ENCODE peak calls at places on chromosomes 5 and 9, in five cellular contexts. A is H1, V is transverse colon, S is suprapubic skin, G is prostate gland. N is an unnamed sample.

GRCh38 chr5:2014058-2014610 is 131.4 kb upstream of the IRX4 start:
- DNase-seq in S (no peak), V (no peak), G (no peak), A (peak), N (no peak)

GRCh38 chr5:154945695-154946301 is 4.9 kb downstream of the MRPL22 start:
- DNase-seq in S (no peak), G (no peak), A (no peak), V (no peak), N (no peak)

GRCh38 chr5:66821626-66822429 is 225.6 kb downstream of the MAST4 start:
- DNase-seq in A (no peak), G (no peak), V (no peak), S (no peak), N (no peak)

GRCh38 chr5:42026446-42026845 is 101.4 kb downstream of the FBXO4 start:
- DNase-seq in G (no peak), A (no peak), S (no peak), V (no peak), N (no peak)

GRCh38 chr5:566636-567309 is 42.5 kb upstream of the SLC9A3 start:
- DNase-seq in A (no peak), V (no peak), S (no peak), G (no peak), N (no peak)

GRCh38 chr5:175823731-175824525 is 47.5 kb upstream of the CPLX2 start:
- DNase-seq in V (no peak), S (no peak), A (no peak), G (no peak), N (no peak)

GRCh38 chr5:125042243-125042887 is 295.9 kb upstream of the ZNF608 start:
- DNase-seq in G (no peak), S (no peak), A (no peak), V (no peak), N (no peak)

GRCh38 chr5:35780236-35780635 is 76.5 kb upstream of the IL7R start:
- DNase-seq in A (no peak), S (no peak), G (no peak), V (no peak), N (no peak)

GRCh38 chr5:61362796-61363364 is 30.8 kb downstream of the ZSWIM6 start:
- DNase-seq in A (peak), G (no peak), V (no peak), S (no peak), N (no peak)

GRCh38 chr9:123064662-123065061 is 31.2 kb downstream of the GPR21 start:
- DNase-seq in V (no peak), G (no peak), A (no peak), S (no peak), N (no peak)

GRCh38 chr9:99269429-99269828 is 47.3 kb downstream of the SEC61B start:
- DNase-seq in A (no peak), G (no peak), V (no peak), S (no peak), N (no peak)

GRCh38 chr5:74762599-74762998 is 4.3 kb downstream of the GFM2 start:
- DNase-seq in V (no peak), S (no peak), A (no peak), G (no peak), N (no peak)

DNA sequence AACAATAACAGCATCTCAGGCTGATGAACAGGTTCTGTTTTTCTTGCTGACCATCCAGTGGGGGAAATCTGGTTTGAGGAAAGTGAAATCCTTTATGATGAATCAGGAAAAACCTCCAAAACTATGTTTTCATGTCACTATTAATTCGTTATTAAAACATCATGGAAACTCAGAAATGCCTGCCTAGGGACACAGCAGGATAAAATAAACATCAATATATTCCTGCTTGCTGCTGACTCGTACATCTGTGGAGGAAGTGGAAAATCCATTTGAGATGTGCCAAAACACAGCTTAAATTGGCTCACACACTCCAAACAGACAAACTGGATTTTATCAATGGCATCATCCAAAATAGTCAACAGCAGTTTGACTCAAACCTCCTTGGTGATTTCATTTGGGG is 53.0 kb downstream of the TEK start:
- DNase-seq in S (no peak), V (no peak), G (no peak), A (no peak), N (no peak)
- TF ChIP-seq POLR2AphosphoS5 in S (no peak), V (no peak), G (no peak), A (no peak), N (no peak)

GRCh38 chr9:126705767-126706697 is 92.3 kb downstream of the LMX1B start:
- DNase-seq in A (peak), G (peak), V (peak), S (no peak), N (peak)

GRCh38 chr9:126702501-126703329 is 89.0 kb downstream of the LMX1B start:
- DNase-seq in V (no peak), A (peak), S (no peak), G (no peak), N (peak)

GRCh38 chr9:126703330-126704156 is 89.8 kb downstream of the LMX1B start:
- DNase-seq in A (no peak), G (no peak), V (no peak), S (peak), N (no peak)

GRCh38 chr9:126705311-126705766 is 91.6 kb downstream of the LMX1B start:
- DNase-seq in A (peak), V (peak), G (peak), S (peak), N (peak)

GRCh38 chr9:126704157-126704941 is 90.6 kb downstream of the LMX1B start:
- DNase-seq in V (no peak), S (peak), G (no peak), A (peak), N (peak)
- TF ChIP-seq POLR2AphosphoS5 in V (no peak), S (no peak), G (no peak), A (no peak), N (no peak)

GRCh38 chr9:110095238-110095637 is 112.7 kb downstream of the C9orf152 start:
- DNase-seq in S (no peak), V (no peak), G (no peak), A (no peak), N (no peak)

GRCh38 chr9:110095776-110096175 is 112.2 kb downstream of the C9orf152 start:
- DNase-seq in A (no peak), V (no peak), S (no peak), G (no peak), N (no peak)

GRCh38 chr9:110101531-110102161 is 106.3 kb downstream of the C9orf152 start:
- DNase-seq in A (no peak), G (no peak), V (peak), S (no peak), N (no peak)

GRCh38 chr9:110103257-110103656 is 104.7 kb downstream of the C9orf152 start:
- DNase-seq in V (no peak), A (no peak), G (no peak), S (no peak), N (no peak)

DNA sequence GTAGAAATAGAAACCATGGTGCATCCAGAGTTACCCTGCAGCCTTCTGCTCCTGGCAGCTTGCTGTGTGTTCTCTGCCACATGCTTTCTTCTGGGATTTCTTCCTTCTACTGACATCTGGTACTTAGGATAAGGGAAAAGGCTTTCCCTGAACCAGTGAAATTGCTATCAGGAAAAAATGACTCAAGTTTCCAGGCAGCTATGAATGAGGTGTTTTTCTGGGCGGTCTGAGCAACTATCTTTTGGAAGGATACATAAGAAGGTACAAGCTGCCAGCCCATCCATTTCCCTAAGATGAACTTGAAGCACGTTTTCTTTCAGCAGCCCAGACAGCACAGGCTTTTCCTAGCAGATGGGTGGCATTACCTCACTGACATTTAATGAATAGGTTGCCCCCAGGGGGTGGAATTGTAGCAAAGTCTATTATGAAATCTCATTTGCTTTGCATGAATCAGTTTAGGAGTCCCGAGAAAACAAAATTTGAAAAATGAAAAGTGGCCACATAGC is 108.7 kb downstream of the C9orf152 start:
- DNase-seq in G (no peak), V (no peak), A (no peak), S (no peak), N (no peak)
- TF ChIP-seq POLR2AphosphoS5 in G (no peak), V (peak), A (no peak), S (no peak), N (no peak)

DNA sequence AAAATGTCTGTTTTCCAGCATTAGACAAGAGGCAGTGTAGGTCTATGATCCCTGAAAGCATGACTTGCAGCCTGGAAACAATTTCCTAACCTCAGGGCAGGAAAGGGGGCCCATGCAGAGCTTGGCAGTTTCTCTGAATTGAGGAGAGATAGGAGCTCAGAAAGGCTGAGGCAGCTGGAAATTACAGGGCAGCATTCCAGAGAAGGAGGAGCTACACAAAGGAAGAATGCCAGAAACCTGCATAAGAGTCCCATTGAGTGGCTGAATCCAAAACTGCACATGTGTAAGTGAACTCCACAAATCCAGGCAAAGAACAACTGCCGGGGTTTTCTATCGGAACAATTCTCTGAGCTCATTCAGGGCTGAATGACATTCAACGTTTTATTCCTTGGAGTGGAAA is 346.8 kb downstream of the PIK3R1 start:
- DNase-seq in G (no peak), V (no peak), S (no peak), A (no peak), N (no peak)
- TF ChIP-seq POLR2AphosphoS5 in G (no peak), V (no peak), S (no peak), A (no peak), N (no peak)

DNA sequence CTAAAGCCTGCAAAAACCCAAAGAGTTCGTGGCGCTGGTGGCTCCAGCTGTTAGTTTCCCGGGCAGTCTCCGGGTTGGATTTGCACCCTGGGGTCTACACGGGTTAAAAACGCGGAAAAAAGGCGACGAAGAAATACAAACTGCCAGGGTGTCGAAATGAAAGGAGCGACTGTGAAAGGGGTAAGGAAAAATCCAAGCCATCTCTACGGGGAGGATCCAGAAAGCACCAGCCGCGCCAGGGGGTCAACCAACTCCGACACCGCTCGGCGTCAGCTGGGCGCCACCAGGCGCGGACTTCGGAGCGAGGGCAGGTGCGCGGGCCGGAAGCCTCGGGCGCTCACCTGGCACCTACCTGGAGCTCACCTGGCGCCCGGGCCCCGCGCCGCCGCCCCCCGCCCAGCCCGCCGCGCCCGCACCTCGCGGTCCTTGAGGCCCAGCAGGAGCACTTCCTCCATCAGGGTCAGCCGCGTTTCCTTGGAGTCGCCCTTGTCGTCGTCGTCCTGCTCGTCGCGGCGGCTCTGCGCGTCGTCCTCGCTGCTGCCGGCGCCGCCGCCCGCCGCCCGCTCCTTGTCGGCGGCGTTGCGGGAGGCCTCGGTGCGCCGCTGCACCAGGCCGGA is 617 bp downstream of the GOLPH3 start:
- DNase-seq in A (peak), S (peak), V (peak), G (peak), N (peak)
- TF ChIP-seq POLR2AphosphoS5 in A (no peak), S (no peak), V (peak), G (no peak), N (no peak)

GRCh38 chr5:110872200-110872599 is 133.4 kb downstream of the SLC25A46 start:
- DNase-seq in S (no peak), A (no peak), G (no peak), V (no peak), N (no peak)

GRCh38 chr5:110869927-110870326 is 131.1 kb downstream of the SLC25A46 start:
- DNase-seq in A (no peak), S (no peak), V (no peak), G (no peak), N (no peak)

GRCh38 chr5:110873773-110874437 is 135.1 kb downstream of the SLC25A46 start:
- DNase-seq in S (no peak), A (no peak), G (no peak), V (no peak), N (no peak)

DNA sequence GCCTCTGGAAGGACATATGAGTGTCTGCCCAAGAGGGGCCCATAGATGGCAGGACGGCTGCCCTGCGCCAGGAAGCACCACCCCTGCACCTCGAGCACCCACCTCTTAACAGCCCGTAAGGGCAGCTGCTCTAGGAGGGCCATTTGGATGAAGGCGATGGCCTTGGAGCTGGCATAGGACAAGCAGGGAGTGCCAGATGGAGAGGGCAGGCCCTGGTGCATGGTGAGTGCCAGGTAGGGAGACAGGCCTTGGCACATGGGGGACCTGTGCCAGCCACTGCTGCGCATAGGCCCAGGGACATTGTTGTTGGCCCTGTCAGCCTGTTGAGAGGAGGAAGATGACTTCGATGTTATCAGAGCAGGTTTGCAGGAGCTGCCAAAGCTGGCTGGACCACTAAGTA is 134.2 kb downstream of the SLC25A46 start:
- DNase-seq in A (no peak), S (no peak), G (no peak), V (no peak), N (no peak)
- TF ChIP-seq POLR2AphosphoS5 in A (no peak), S (no peak), G (no peak), V (no peak), N (no peak)

GRCh38 chr9:115378758-115379157 is 260.8 kb upstream of the TNC start:
- DNase-seq in G (no peak), S (no peak), V (no peak), A (no peak), N (no peak)

GRCh38 chr9:115378246-115378645 is 260.3 kb upstream of the TNC start:
- DNase-seq in G (no peak), V (no peak), A (no peak), S (no peak), N (no peak)

GRCh38 chr9:115373710-115374045 is 255.7 kb upstream of the TNC start:
- DNase-seq in A (no peak), S (no peak), G (no peak), V (no peak), N (no peak)

GRCh38 chr9:115373000-115373709 is 255.2 kb upstream of the TNC start:
- DNase-seq in A (no peak), S (no peak), G (no peak), V (no peak), N (no peak)

GRCh38 chr9:115374724-115375268 is 256.8 kb upstream of the TNC start:
- DNase-seq in G (no peak), S (no peak), V (no peak), A (no peak), N (no peak)
- TF ChIP-seq POLR2AphosphoS5 in G (no peak), S (no peak), V (no peak), A (no peak), N (no peak)